ENCODE peak calls at places on chromosome 12, in ten cellular contexts. G is coronary artery; W is HL-60; Y is endothelial cell; T is WTC11; N is nephron progenitor cell; D is heart left ventricle; Z is fibroblast of lung; O is Calu3; X is CD4-positive, alpha-beta T cell. A is an unnamed sample.

GRCh38 chr12:54595471-54595870 is 7.0 kb upstream of the PPP1R1A start:
- DNase-seq in N (no peak), D (no peak), Z (no peak), W (no peak), Y (no peak), G (no peak), O (no peak), X (no peak), T (no peak), A (no peak)

GRCh38 chr12:617304-617915 is 45.8 kb downstream of the NINJ2 start:
- DNase-seq in X (no peak), Y (no peak), O (no peak), D (peak), N (no peak), W (peak), T (no peak), Z (no peak), G (no peak), A (no peak)

GRCh38 chr12:52241205-52241842 is 8.3 kb downstream of the KRT7 start:
- DNase-seq in T (no peak), W (no peak), Z (no peak), X (no peak), Y (no peak), G (no peak), O (peak), N (no peak), D (no peak), A (no peak)

GRCh38 chr12:53234236-53234635 is 2.2 kb upstream of the RARG start:
- DNase-seq in T (peak), Y (no peak), Z (no peak), W (no peak), X (no peak), G (no peak), N (peak), D (no peak), O (no peak), A (no peak)

GRCh38 chr12:81208193-81208946 is 130.5 kb downstream of the ACSS3 start:
- DNase-seq in Z (no peak), Y (no peak), W (no peak), D (no peak), X (no peak), O (no peak), G (no peak), T (no peak), N (no peak), A (no peak)

GRCh38 chr12:117850048-117850447 is 118.7 kb downstream of the KSR2 start:
- DNase-seq in W (no peak), G (no peak), N (peak), T (peak), Y (peak), X (no peak), Z (peak), O (peak), D (no peak), A (peak)

GRCh38 chr12:6082613-6083012 is 41.9 kb downstream of the VWF start:
- DNase-seq in G (no peak), X (no peak), Z (peak), D (no peak), T (no peak), O (no peak), Y (no peak), W (no peak), N (no peak), A (no peak)

GRCh38 chr12:74483057-74483456 is 54.6 kb upstream of the ATXN7L3B start:
- DNase-seq in T (no peak), X (no peak), N (no peak), G (no peak), Z (no peak), D (no peak), W (no peak), O (no peak), Y (no peak), A (no peak)

GRCh38 chr12:96365604-96366230 is 34.5 kb downstream of the CDK17 start:
- DNase-seq in X (no peak), Y (no peak), N (no peak), Z (peak), W (no peak), D (no peak), T (no peak), G (no peak), O (no peak), A (no peak)

GRCh38 chr12:131827961-131828534 is at the start of gene MMP17:
- DNase-seq in D (peak), Z (peak), X (no peak), T (peak), N (peak), Y (peak), W (no peak), G (peak), O (peak), A (peak)

GRCh38 chr12:5166976-5167375 is 123.3 kb downstream of the KCNA5 start:
- DNase-seq in N (no peak), Z (peak), D (no peak), X (no peak), Y (no peak), T (no peak), G (no peak), O (no peak), W (no peak), A (no peak)

GRCh38 chr12:4849024-4849594 is 60.6 kb upstream of the KCNA1 start:
- DNase-seq in G (no peak), Y (no peak), X (no peak), Z (peak), W (no peak), O (peak), N (peak), D (no peak), T (no peak), A (peak)

GRCh38 chr12:69886715-69887114 is 61.7 kb downstream of the MYRFL start:
- DNase-seq in O (no peak), D (no peak), W (no peak), T (no peak), Y (no peak), Z (no peak), G (no peak), N (no peak), X (no peak), A (no peak)

GRCh38 chr12:79692860-79693605 is 2.3 kb upstream of the PAWR start:
- DNase-seq in W (no peak), G (no peak), X (no peak), Z (peak), N (no peak), T (no peak), D (no peak), O (no peak), Y (no peak), A (no peak)

GRCh38 chr12:104769207-104769606 is 188.9 kb downstream of the SLC41A2 start:
- DNase-seq in N (no peak), Y (no peak), D (no peak), O (no peak), X (no peak), T (no peak), Z (no peak), G (no peak), W (no peak), A (no peak)

GRCh38 chr12:124828264-124829007 is 35.2 kb downstream of the SCARB1 start:
- DNase-seq in G (no peak), N (no peak), T (no peak), Z (peak), Y (no peak), X (no peak), D (no peak), W (no peak), O (peak), A (no peak)

GRCh38 chr12:15988983-15989382 is 77.9 kb downstream of the DERA start:
- DNase-seq in G (no peak), Z (no peak), X (no peak), N (no peak), Y (no peak), T (no peak), W (no peak), D (no peak), O (no peak), A (no peak)

GRCh38 chr12:98146043-98146442 is 369.3 kb upstream of the TMPO start:
- DNase-seq in Y (no peak), G (no peak), T (no peak), D (no peak), X (no peak), N (no peak), Z (no peak), W (no peak), O (no peak), A (no peak)

GRCh38 chr12:32650508-32650907 is 28.6 kb upstream of the DNM1L start:
- DNase-seq in Y (no peak), W (no peak), G (no peak), T (no peak), Z (no peak), O (no peak), D (no peak), N (no peak), X (no peak), A (no peak)

GRCh38 chr12:121796855-121797751 is 3.6 kb upstream of the RHOF start:
- DNase-seq in Z (peak), O (peak), N (peak), X (no peak), Y (peak), D (peak), T (peak), G (peak), W (no peak), A (no peak)

GRCh38 chr12:93608313-93608712 is 35.8 kb downstream of the SOCS2 start:
- DNase-seq in X (no peak), G (no peak), D (no peak), O (no peak), Z (no peak), T (no peak), W (no peak), N (no peak), Y (no peak), A (no peak)

GRCh38 chr12:93614917-93615596 is 42.6 kb downstream of the SOCS2 start:
- DNase-seq in T (no peak), O (no peak), D (no peak), Y (no peak), W (no peak), G (no peak), Z (peak), N (no peak), X (no peak), A (no peak)

GRCh38 chr12:93616584-93617101 is 44.2 kb downstream of the SOCS2 start:
- DNase-seq in Y (no peak), W (no peak), O (no peak), N (no peak), T (peak), Z (peak), G (no peak), D (no peak), X (no peak), A (no peak)

GRCh38 chr12:93609281-93610192 is 37.1 kb downstream of the SOCS2 start:
- DNase-seq in G (no peak), Z (no peak), D (no peak), N (no peak), Y (no peak), T (no peak), O (no peak), W (no peak), X (no peak), A (no peak)

GRCh38 chr12:93612719-93613228 is 40.3 kb downstream of the SOCS2 start:
- DNase-seq in W (no peak), Y (no peak), Z (no peak), T (no peak), D (no peak), O (no peak), N (no peak), G (no peak), X (no peak), A (no peak)
- TF ChIP-seq CTCF in W (no peak), Y (no peak), Z (no peak), T (no peak), D (no peak), O (no peak), N (no peak), G (no peak), X (no peak), A (no peak)

GRCh38 chr12:25960176-25960575 is 1.7 kb downstream of the RASSF8 start:
- DNase-seq in O (peak), N (peak), T (no peak), Z (peak), D (peak), X (no peak), W (no peak), G (no peak), Y (peak), A (no peak)
- TF ChIP-seq CTCF in O (no peak), N (no peak), T (no peak), Z (peak), D (no peak), X (no peak), W (no peak), G (no peak), Y (no peak), A (no peak)

DNA sequence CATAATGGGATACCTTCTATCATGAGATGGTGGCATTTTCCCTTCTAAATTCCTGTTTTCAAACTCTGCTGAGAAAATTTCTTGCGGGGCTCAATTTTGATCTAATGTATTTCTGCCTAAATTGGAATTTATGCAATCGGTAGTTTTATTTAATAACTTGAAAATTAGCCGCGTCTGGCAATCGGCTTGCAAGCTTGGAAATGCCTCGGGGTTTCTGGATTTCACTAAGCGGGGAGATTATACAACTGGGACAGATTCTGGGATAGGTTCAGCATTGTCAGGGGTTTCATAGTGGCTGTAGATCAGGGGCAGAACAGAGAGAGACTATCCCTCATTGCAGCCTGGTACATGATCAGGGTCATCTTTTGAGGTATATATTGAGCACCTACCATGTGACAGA is 8.6 kb downstream of the CCDC60 start:
- DNase-seq in O (no peak), W (no peak), N (no peak), X (no peak), D (no peak), T (no peak), Z (no peak), G (no peak), Y (no peak), A (no peak)
- TF ChIP-seq CTCF in O (no peak), W (no peak), N (no peak), X (no peak), D (no peak), T (no peak), Z (no peak), G (no peak), Y (no peak), A (no peak)

DNA sequence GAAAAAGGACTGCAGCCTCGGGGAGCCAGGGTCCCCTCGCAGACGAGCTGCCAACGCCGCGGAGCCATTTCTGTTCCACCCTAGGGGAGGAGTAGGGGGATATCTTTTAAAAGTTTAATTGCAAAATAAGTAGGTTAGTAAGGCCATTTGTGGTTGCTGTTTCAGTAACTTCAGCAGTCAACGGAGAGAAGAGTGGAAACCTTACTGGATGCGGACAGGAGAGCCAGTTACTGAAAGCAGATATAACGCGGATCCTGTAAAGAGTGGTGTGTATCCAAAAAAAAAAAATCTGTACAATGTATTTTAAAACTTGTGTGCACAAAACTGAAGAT is 817 bp upstream of the BTG1 start:
- DNase-seq in Z (peak), D (no peak), O (no peak), W (no peak), G (no peak), Y (no peak), X (no peak), T (no peak), N (no peak), A (no peak)
- TF ChIP-seq CTCF in Z (no peak), D (no peak), O (no peak), W (no peak), G (no peak), Y (no peak), X (no peak), T (no peak), N (no peak), A (no peak)

GRCh38 chr12:85951823-85952222 is 77.7 kb downstream of the NTS start:
- DNase-seq in Y (no peak), W (no peak), G (no peak), N (no peak), X (no peak), Z (peak), O (no peak), D (no peak), T (no peak), A (no peak)

GRCh38 chr12:85949253-85949652 is 75.2 kb downstream of the NTS start:
- DNase-seq in N (no peak), O (no peak), T (no peak), D (no peak), X (no peak), Z (no peak), Y (no peak), W (no peak), G (no peak), A (no peak)

DNA sequence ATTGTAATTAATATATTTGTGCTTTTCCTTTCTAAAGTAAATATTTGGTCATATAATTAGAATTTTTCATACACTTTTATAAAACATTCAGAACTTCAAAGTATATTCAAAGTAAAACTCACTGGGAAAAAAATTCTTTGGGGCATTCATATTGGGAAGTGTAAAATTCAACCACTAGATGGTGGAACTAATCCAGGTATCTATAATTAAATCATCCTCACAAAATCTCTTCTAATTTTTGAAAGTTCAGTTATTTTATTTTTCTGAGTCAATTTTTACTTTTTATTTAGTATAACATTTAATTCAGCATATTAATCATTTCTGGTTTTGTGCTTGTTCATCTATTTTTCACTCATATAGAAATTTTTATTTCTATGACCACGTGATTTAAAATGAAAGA is 81.0 kb downstream of the NTS start:
- DNase-seq in Z (no peak), X (no peak), O (no peak), D (no peak), W (no peak), N (no peak), G (no peak), Y (no peak), T (no peak), A (no peak)
- TF ChIP-seq CTCF in Z (peak), X (no peak), O (no peak), D (no peak), W (no peak), N (no peak), G (no peak), Y (peak), T (peak), A (no peak)

GRCh38 chr12:29024117-29024516 is 125.0 kb upstream of the FAR2 start:
- DNase-seq in D (no peak), W (no peak), Y (no peak), O (no peak), G (no peak), X (no peak), N (no peak), T (no peak), Z (no peak), A (no peak)
- TF ChIP-seq CTCF in D (no peak), W (no peak), Y (peak), O (no peak), G (no peak), X (no peak), N (no peak), T (no peak), Z (peak), A (no peak)

A was measured in GM20000.